ENCODE peak calls at places on chromosomes 13 and 19, in four cellular contexts. M is astrocyte of the spinal cord, C is cardiac fibroblast, E is ovary. X is an unnamed sample.

GRCh38 chr13:114321256-114321655 is 7.0 kb downstream of the CHAMP1 start:
- DNase-seq in M (no peak), C (no peak), E (no peak), X (no peak)

GRCh38 chr19:24101459-24102122 is 14.6 kb downstream of the ZNF254 start:
- DNase-seq in M (no peak), C (no peak), E (no peak), X (no peak)

GRCh38 chr13:112066624-112067004 is 335 bp upstream of the SOX1 start:
- DNase-seq in M (peak), C (peak), E (no peak), X (peak)

GRCh38 chr13:48636550-48636949 is 17.2 kb upstream of the CYSLTR2 start:
- DNase-seq in M (peak), C (peak), E (no peak), X (peak)

GRCh38 chr19:30227661-30228112 is 144.5 kb upstream of the ZNF536 start:
- DNase-seq in M (peak), C (peak), E (peak), X (peak)

GRCh38 chr13:110421696-110422395 is 114.8 kb downstream of the COL4A2 start:
- DNase-seq in M (peak), C (peak), E (no peak), X (peak)

GRCh38 chr19:8320564-8321066 is 560 bp downstream of the NDUFA7 start:
- DNase-seq in M (no peak), C (no peak), E (no peak), X (no peak)

GRCh38 chr19:2488942-2489731 is 13.2 kb downstream of the GADD45B start:
- DNase-seq in M (peak), C (peak), E (peak), X (peak)

GRCh38 chr13:41137951-41138350 is 5.3 kb upstream of the KBTBD6 start:
- DNase-seq in M (peak), C (peak), E (no peak), X (peak)

GRCh38 chr13:40158218-40158617 is 502.8 kb downstream of the COG6 start:
- DNase-seq in M (no peak), C (peak), E (no peak), X (no peak)

GRCh38 chr19:835201-835810 is 5.5 kb upstream of the PRTN3 start:
- DNase-seq in M (no peak), C (no peak), E (no peak), X (no peak)

GRCh38 chr13:57627663-57628062 is 3.9 kb upstream of the PCDH17 start:
- DNase-seq in M (peak), C (peak), E (no peak), X (peak)

GRCh38 chr13:72620874-72621273 is 106.6 kb downstream of the MZT1 start:
- DNase-seq in M (no peak), C (no peak), E (no peak), X (no peak)

GRCh38 chr13:105611424-105611823 is 924.0 kb downstream of the EFNB2 start:
- DNase-seq in M (peak), C (peak), E (no peak), X (peak)

GRCh38 chr19:46823049-46823448 is 27.6 kb downstream of the AP2S1 start:
- DNase-seq in M (no peak), C (no peak), E (no peak), X (no peak)

GRCh38 chr13:77168232-77168631 is 141.3 kb upstream of the FBXL3 start:
- DNase-seq in M (no peak), C (no peak), E (no peak), X (no peak)

GRCh38 chr19:18009412-18010066 is 1.6 kb downstream of the ARRDC2 start:
- DNase-seq in M (no peak), C (no peak), E (no peak), X (no peak)

GRCh38 chr13:111519041-111519440 is 198.6 kb downstream of the TEX29 start:
- DNase-seq in M (no peak), C (no peak), E (no peak), X (no peak)

GRCh38 chr13:35838356-35838755 is 292.8 kb downstream of the DCLK1 start:
- DNase-seq in M (peak), C (peak), E (no peak), X (peak)

GRCh38 chr19:8609210-8610040 is 1.1 kb downstream of the ADAMTS10 start:
- DNase-seq in M (peak), C (peak), E (peak), X (peak)

GRCh38 chr19:43984687-43985000 is 656 bp downstream of the ZNF155 start:
- DNase-seq in M (no peak), C (no peak), E (peak), X (no peak)
- H3K4me3 ChIP-seq in M (peak), C (peak), E (peak), X (peak)

GRCh38 chr13:113088691-113089020 is 16.9 kb upstream of the F7 start:
- DNase-seq in M (no peak), C (no peak), E (no peak), X (no peak)
- TF ChIP-seq CTCF in M (no peak), C (no peak), E (no peak), X (no peak)

GRCh38 chr19:49925486-49925885 is 3.5 kb upstream of the ATF5 start:
- DNase-seq in M (no peak), C (no peak), E (no peak), X (no peak)
- H3K4me3 ChIP-seq in M (no peak), C (no peak), E (no peak), X (no peak)

DNA sequence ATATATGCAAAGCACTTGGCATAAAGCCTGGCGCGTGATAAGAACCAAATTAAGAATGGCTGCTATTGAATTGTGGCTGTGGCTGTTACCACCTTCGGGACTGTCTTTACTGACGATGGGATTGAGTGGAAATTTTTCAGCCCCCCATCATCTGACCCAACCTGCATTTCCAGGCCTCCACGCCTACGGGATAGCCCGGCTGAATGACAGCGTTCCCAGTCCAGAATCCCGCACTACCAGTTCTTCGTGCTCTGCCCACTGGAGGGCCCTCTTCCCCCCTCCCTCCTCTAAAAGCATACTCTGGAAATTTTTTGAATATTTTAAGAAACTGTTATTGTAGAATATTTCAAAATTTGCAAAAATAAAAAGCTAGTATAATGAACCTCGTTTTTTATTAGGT is 11.0 kb downstream of the KRTDAP start:
- DNase-seq in M (no peak), C (no peak), E (no peak), X (no peak)
- TF ChIP-seq CTCF in M (no peak), C (no peak), E (no peak), X (no peak)

DNA sequence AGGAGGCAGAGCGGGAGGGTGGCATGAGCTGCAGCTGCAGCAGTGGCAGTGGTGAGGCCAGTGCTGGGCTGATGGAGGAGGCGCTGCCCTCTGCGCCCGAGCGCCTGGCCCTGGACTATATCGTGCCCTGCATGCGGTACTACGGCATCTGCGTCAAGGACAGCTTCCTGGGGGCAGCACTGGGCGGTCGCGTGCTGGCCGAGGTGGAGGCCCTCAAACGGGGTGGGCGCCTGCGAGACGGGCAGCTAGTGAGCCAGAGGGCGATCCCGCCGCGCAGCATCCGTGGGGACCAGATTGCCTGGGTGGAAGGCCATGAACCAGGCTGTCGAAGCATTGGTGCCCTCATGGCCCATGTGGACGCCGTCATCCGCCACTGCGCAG is 2.0 kb downstream of the EGLN2 start:
- DNase-seq in M (no peak), C (no peak), E (no peak), X (no peak)
- H3K4me3 ChIP-seq in M (no peak), C (peak), E (peak), X (peak)

GRCh38 chr13:32585625-32586021 is 629 bp upstream of the PDS5B start:
- DNase-seq in M (no peak), C (no peak), E (no peak), X (peak)

GRCh38 chr13:32582991-32583390 is 3.3 kb upstream of the PDS5B start:
- DNase-seq in M (no peak), C (no peak), E (no peak), X (no peak)

GRCh38 chr13:32587774-32588165 is 1.5 kb downstream of the PDS5B start:
- DNase-seq in M (peak), C (no peak), E (no peak), X (peak)

GRCh38 chr13:32586022-32586900 is at the start of gene PDS5B:
- DNase-seq in M (peak), C (peak), E (peak), X (peak)

GRCh38 chr13:32587014-32587773 is 942 bp downstream of the PDS5B start:
- DNase-seq in M (peak), C (peak), E (peak), X (peak)
- TF ChIP-seq CTCF in M (no peak), C (peak), E (no peak), X (no peak)

DNA sequence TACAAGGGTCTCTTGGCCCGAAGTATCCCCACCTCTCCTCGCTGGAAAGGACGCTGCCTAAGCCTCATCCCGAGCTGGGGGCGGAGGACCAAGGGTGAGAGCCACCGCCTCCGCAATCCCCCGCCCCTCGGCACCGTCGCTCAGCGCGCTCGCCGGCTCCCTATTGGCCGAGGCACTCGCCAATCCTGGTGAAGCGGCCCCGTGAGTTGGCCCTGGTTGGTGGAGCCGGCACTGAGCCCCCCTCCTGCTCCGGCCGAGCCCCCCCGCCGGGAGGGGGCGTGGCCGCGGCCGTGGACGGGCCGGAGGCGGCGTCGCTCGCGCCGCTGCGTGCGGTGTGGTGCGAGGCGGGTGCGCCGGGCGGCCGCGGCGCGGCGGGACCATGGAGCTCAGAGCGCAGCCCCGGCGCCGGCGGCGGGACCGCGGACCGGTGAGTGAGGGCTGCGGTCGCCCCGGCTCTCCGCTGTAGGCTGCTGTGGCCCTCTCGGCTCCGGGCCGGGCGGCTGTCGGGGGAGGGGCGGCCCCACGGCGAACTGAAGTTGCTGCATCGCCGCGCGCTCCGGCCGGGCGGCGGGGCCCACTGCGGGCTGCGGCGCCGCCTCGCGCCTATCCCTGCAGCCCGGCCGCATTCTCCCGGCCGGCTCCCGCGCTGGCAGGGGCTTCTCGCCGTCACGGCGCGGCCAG is at the start of gene WASF3:
- DNase-seq in M (peak), C (peak), E (peak), X (peak)
- H3K4me3 ChIP-seq in M (peak), C (peak), E (peak), X (peak)

DNA sequence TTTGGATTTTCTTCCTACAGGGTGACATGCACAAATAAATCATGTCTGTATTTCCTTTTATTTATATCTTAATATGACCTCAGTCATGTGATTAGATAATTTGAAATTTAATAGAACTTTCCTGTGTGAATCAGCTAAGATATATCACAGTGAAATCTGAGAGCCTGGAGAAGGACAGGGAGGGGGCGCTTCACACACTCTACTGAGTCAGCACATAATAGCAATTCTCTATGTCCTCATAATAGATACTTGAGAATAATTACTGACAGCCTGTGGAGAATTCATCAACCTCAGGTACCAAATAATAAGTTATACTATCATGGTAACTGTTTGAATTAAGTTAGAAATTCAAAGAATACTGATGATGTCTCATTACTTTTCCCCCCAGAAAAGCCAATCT is 98.0 kb upstream of the SLC10A2 start:
- DNase-seq in M (no peak), C (no peak), E (no peak), X (no peak)
- TF ChIP-seq CTCF in M (no peak), C (no peak), E (no peak), X (no peak)